ENCODE peak calls at places on chromosomes 2 and 18, in six cellular contexts. R is naive B cell; E is stimulated activated CD4-positive, alpha-beta T cell treated with anti-CD3 and anti-CD28 coated beads, Interleukin-12 subunit alpha, Interleukin-12 subunit beta, amount 100 ng/mL, for 4 hours; O is posterior cingulate gyrus; D is T47D; M is thoracic aorta. S is an unnamed sample.

GRCh38 chr2:8922431-8922830 is 81.1 kb downstream of the MBOAT2 start:
- DNase-seq in O (no peak), D (no peak), E (no peak), R (no peak), M (no peak), S (no peak)

GRCh38 chr18:62073461-62073860 is 113.4 kb downstream of the PIGN start:
- DNase-seq in M (no peak), E (no peak), D (no peak), R (no peak), O (no peak), S (no peak)

GRCh38 chr2:181285116-181285515 is 172.1 kb upstream of the ITGA4 start:
- DNase-seq in M (no peak), R (no peak), E (no peak), D (no peak), O (no peak), S (no peak)

GRCh38 chr2:238320648-238321281 is 447 bp downstream of the TRAF3IP1 start:
- DNase-seq in O (no peak), M (no peak), D (no peak), R (no peak), E (no peak), S (no peak)

GRCh38 chr18:12839526-12840196 is 44.4 kb downstream of the PTPN2 start:
- DNase-seq in E (no peak), O (no peak), M (no peak), R (peak), D (no peak), S (no peak)

GRCh38 chr2:241548451-241548835 is 10.1 kb upstream of the BOK start:
- DNase-seq in E (no peak), M (no peak), R (no peak), O (no peak), D (no peak), S (no peak)

GRCh38 chr2:105361132-105361889 is 24.0 kb downstream of the C2orf49 start:
- DNase-seq in M (no peak), E (no peak), D (no peak), O (no peak), R (no peak), S (no peak)

GRCh38 chr2:149065236-149065635 is 26.7 kb downstream of the LYPD6B start:
- DNase-seq in O (no peak), M (no peak), R (no peak), D (no peak), E (no peak), S (no peak)

GRCh38 chr2:235523021-235523420 is 29.2 kb downstream of the AGAP1 start:
- DNase-seq in E (no peak), D (no peak), O (no peak), R (no peak), M (no peak), S (no peak)

GRCh38 chr2:25790074-25790473 is 88.2 kb downstream of the ASXL2 start:
- DNase-seq in R (no peak), D (no peak), E (no peak), O (no peak), M (no peak), S (no peak)

GRCh38 chr2:159044804-159045286 is 76.4 kb downstream of the TANC1 start:
- DNase-seq in R (no peak), M (no peak), E (no peak), O (no peak), D (no peak), S (no peak)

GRCh38 chr2:85254540-85255261 is 73.1 kb downstream of the TGOLN2 start:
- DNase-seq in M (no peak), O (no peak), R (no peak), E (no peak), D (no peak), S (no peak)

GRCh38 chr18:26225022-26225693 is 1.1 kb upstream of the TAF4B start:
- DNase-seq in R (no peak), O (no peak), E (no peak), M (no peak), D (peak), S (no peak)